ENCODE peak calls at places on chromosomes 2 and 18, in six cellular contexts. U is SHP77, S is COR-L47, I is AG10803, L is HEK293T, M is KBM-7. Q is an unnamed sample.

GRCh38 chr2:193935114-193935513 is 1721.9 kb upstream of the SLC39A10 start:
- DNase-seq in U (no peak), L (no peak), S (no peak), M (no peak), I (no peak), Q (no peak)

GRCh38 chr2:170985407-170985806 is 56.4 kb downstream of the GORASP2 start:
- DNase-seq in L (no peak), S (no peak), I (no peak), U (no peak), M (no peak), Q (no peak)

GRCh38 chr2:142315353-142315752 is 184.5 kb upstream of the LRP1B start:
- DNase-seq in S (no peak), U (no peak), I (no peak), L (no peak), M (no peak), Q (no peak)

GRCh38 chr2:143686585-143687164 is 557.5 kb downstream of the ARHGAP15 start:
- DNase-seq in I (peak), L (peak), U (no peak), S (peak), M (peak), Q (peak)

GRCh38 chr2:86298411-86299390 is 38.7 kb downstream of the REEP1 start:
- DNase-seq in S (peak), I (peak), U (no peak), L (peak), M (no peak), Q (no peak)

GRCh38 chr2:26579025-26579722 is 62.0 kb downstream of the CIB4 start:
- DNase-seq in L (no peak), S (no peak), M (no peak), I (no peak), U (no peak), Q (no peak)

GRCh38 chr2:126496493-126496892 is 159.5 kb upstream of the GYPC start:
- DNase-seq in L (no peak), S (no peak), I (no peak), M (no peak), U (no peak), Q (no peak)

GRCh38 chr2:111884592-111884964 is 585 bp upstream of the ANAPC1 start:
- DNase-seq in L (no peak), U (no peak), M (no peak), S (no peak), I (no peak), Q (no peak)

GRCh38 chr18:59744271-59744721 is 47.1 kb upstream of the CCBE1 start:
- DNase-seq in L (no peak), I (peak), S (no peak), U (no peak), M (no peak), Q (no peak)

GRCh38 chr18:56407631-56408030 is 230.8 kb downstream of the TXNL1 start:
- DNase-seq in M (no peak), U (no peak), S (no peak), L (no peak), I (no peak), Q (no peak)

GRCh38 chr2:43333096-43333655 is 106.8 kb upstream of the ZFP36L2 start:
- DNase-seq in L (no peak), U (no peak), I (no peak), S (no peak), M (no peak), Q (no peak)

GRCh38 chr2:240913810-240914644 is 7.9 kb downstream of the CROCC2 start:
- DNase-seq in I (peak), M (peak), S (no peak), L (peak), U (peak), Q (peak)

GRCh38 chr2:238847841-238848565 is at the start of gene TWIST2:
- DNase-seq in L (no peak), M (no peak), S (no peak), I (peak), U (no peak), Q (peak)